ENCODE peak calls at places on chromosomes 11 and 22, in ten cellular contexts. A is body of pancreas; U is astrocyte of the cerebellum; D is activated T-cell treated with anti-CD3 and anti-CD28 coated beads, Interleukin-2, amount 50 U/mL, for 1 hour; X is ascending aorta; O is stimulated activated CD4-positive, alpha-beta T cell treated with anti-CD3 and anti-CD28 coated beads, Interleukin-12 subunit alpha, Interleukin-12 subunit beta, amount 100 ng/mL, for 24 hours; Y is mucosa of gallbladder; K is GM19239; R is NCI-H82; J is fibroblast of mammary gland. G is an unnamed sample.

GRCh38 chr22:27045103-27045940 is 387.9 kb downstream of the MIAT start:
- DNase-seq in A (peak), U (no peak), D (no peak), X (no peak), O (no peak), Y (no peak), K (no peak), R (no peak), J (peak), G (peak)

GRCh38 chr22:29369460-29369859 is 18.9 kb downstream of the AP1B1 start:
- DNase-seq in A (peak), U (peak), D (no peak), X (peak), O (no peak), Y (no peak), K (no peak), R (no peak), J (peak), G (peak)

GRCh38 chr22:43739851-43740250 is 72.3 kb downstream of the EFCAB6 start:
- DNase-seq in A (no peak), U (no peak), D (no peak), X (no peak), O (no peak), Y (no peak), K (no peak), R (no peak), J (no peak), G (no peak)

GRCh38 chr11:123083623-123084029 is 21.7 kb upstream of the HSPA8 start:
- DNase-seq in A (peak), U (peak), D (peak), X (peak), O (no peak), Y (peak), K (no peak), R (peak), J (peak), G (peak)

GRCh38 chr22:39935116-39935515 is 25.1 kb upstream of the TMA7B start:
- DNase-seq in A (no peak), U (no peak), D (no peak), X (no peak), O (no peak), Y (no peak), K (no peak), R (no peak), J (no peak), G (no peak)

GRCh38 chr22:43090130-43090789 is 1.1 kb upstream of the TTLL1 start:
- DNase-seq in A (peak), U (peak), D (peak), X (no peak), O (peak), Y (peak), K (peak), R (peak), J (peak), G (peak)

GRCh38 chr22:20436309-20437252 is 1.0 kb downstream of the SCARF2 start:
- DNase-seq in A (no peak), U (no peak), D (no peak), X (no peak), O (no peak), Y (no peak), K (no peak), R (peak), J (peak), G (peak)

GRCh38 chr11:68704887-68705286 is 20.5 kb downstream of the GAL start:
- DNase-seq in A (no peak), U (no peak), D (no peak), X (no peak), O (no peak), Y (no peak), K (no peak), R (peak), J (no peak), G (peak)

GRCh38 chr11:60924906-60925684 is 835 bp downstream of the TMEM132A start:
- DNase-seq in A (no peak), U (no peak), D (no peak), X (no peak), O (no peak), Y (no peak), K (no peak), R (peak), J (no peak), G (no peak)

GRCh38 chr11:87851234-87851633 is 324.0 kb downstream of the RAB38 start:
- DNase-seq in A (no peak), U (peak), D (no peak), X (no peak), O (no peak), Y (no peak), K (no peak), R (no peak), J (peak), G (no peak)

GRCh38 chr11:6599884-6600390 is 3.5 kb downstream of the RRP8 start:
- DNase-seq in A (no peak), U (no peak), D (no peak), X (no peak), O (no peak), Y (peak), K (no peak), R (no peak), J (no peak), G (no peak)

GRCh38 chr11:72812968-72813739 is 1.1 kb upstream of the ATG16L2 start:
- DNase-seq in A (peak), U (no peak), D (peak), X (peak), O (peak), Y (no peak), K (no peak), R (peak), J (peak), G (peak)

GRCh38 chr11:60761436-60762190 is 4.9 kb downstream of the MS4A15 start:
- DNase-seq in A (no peak), U (no peak), D (no peak), X (no peak), O (no peak), Y (no peak), K (no peak), R (no peak), J (no peak), G (no peak)

GRCh38 chr11:14973621-14974020 is 1.5 kb upstream of the CALCA start:
- DNase-seq in A (peak), U (no peak), D (peak), X (no peak), O (no peak), Y (no peak), K (no peak), R (peak), J (no peak), G (no peak)

GRCh38 chr22:30667486-30668305 is at the start of gene DUSP18:
- DNase-seq in A (peak), U (peak), D (peak), X (peak), O (peak), Y (peak), K (peak), R (peak), J (peak), G (peak)

GRCh38 chr22:22810018-22810427 is 77.6 kb upstream of the IGLL5 start:
- DNase-seq in A (peak), U (no peak), D (peak), X (no peak), O (peak), Y (no peak), K (no peak), R (peak), J (no peak), G (peak)

GRCh38 chr11:8871283-8871775 is 39.7 kb upstream of the AKIP1 start:
- DNase-seq in A (peak), U (peak), D (no peak), X (no peak), O (no peak), Y (peak), K (no peak), R (peak), J (peak), G (peak)